ENCODE peak calls at places on chromosome 1, in ten cellular contexts. One of them, this sample, is unnamed.

GRCh38 chr1:12570291-12570690 is 47.7 kb downstream of the DHRS3 start:
- DNase-seq in transverse colon: no peak
- DNase-seq in stomach: no peak
- DNase-seq in cardiac fibroblast: no peak
- DNase-seq in heart right ventricle: no peak
- DNase-seq in bronchial epithelial cell: no peak
- DNase-seq in neuronal stem cell: no peak
- DNase-seq in lower lobe of right lung: no peak
- DNase-seq in cardiac muscle cell: no peak
- DNase-seq in fibroblast of lung: no peak
- DNase-seq in this sample: no peak

GRCh38 chr1:166432655-166433054 is 265.9 kb upstream of the FAM78B start:
- DNase-seq in transverse colon: no peak
- DNase-seq in stomach: no peak
- DNase-seq in cardiac fibroblast: no peak
- DNase-seq in heart right ventricle: no peak
- DNase-seq in bronchial epithelial cell: no peak
- DNase-seq in neuronal stem cell: no peak
- DNase-seq in lower lobe of right lung: no peak
- DNase-seq in cardiac muscle cell: no peak
- DNase-seq in fibroblast of lung: no peak
- DNase-seq in this sample: no peak

GRCh38 chr1:230456478-230456877 is 30.3 kb upstream of the PGBD5 start:
- DNase-seq in transverse colon: no peak
- DNase-seq in stomach: no peak
- DNase-seq in cardiac fibroblast: no peak
- DNase-seq in heart right ventricle: no peak
- DNase-seq in bronchial epithelial cell: no peak
- DNase-seq in neuronal stem cell: no peak
- DNase-seq in lower lobe of right lung: no peak
- DNase-seq in cardiac muscle cell: no peak
- DNase-seq in fibroblast of lung: no peak
- DNase-seq in this sample: no peak

GRCh38 chr1:185054365-185055060 is 9.2 kb downstream of the RNF2 start:
- DNase-seq in transverse colon: no peak
- DNase-seq in stomach: no peak
- DNase-seq in cardiac fibroblast: no peak
- DNase-seq in heart right ventricle: no peak
- DNase-seq in bronchial epithelial cell: no peak
- DNase-seq in neuronal stem cell: no peak
- DNase-seq in lower lobe of right lung: no peak
- DNase-seq in cardiac muscle cell: no peak
- DNase-seq in fibroblast of lung: no peak
- DNase-seq in this sample: no peak

GRCh38 chr1:157085416-157085815 is 14.2 kb downstream of the ETV3L start:
- DNase-seq in transverse colon: no peak
- DNase-seq in stomach: no peak
- DNase-seq in cardiac fibroblast: peak
- DNase-seq in heart right ventricle: no peak
- DNase-seq in bronchial epithelial cell: no peak
- DNase-seq in neuronal stem cell: no peak
- DNase-seq in lower lobe of right lung: no peak
- DNase-seq in cardiac muscle cell: no peak
- DNase-seq in fibroblast of lung: no peak
- DNase-seq in this sample: peak

GRCh38 chr1:118961156-118961555 is 27.0 kb downstream of the TBX15 start:
- DNase-seq in transverse colon: no peak
- DNase-seq in stomach: no peak
- DNase-seq in cardiac fibroblast: peak
- DNase-seq in heart right ventricle: no peak
- DNase-seq in bronchial epithelial cell: peak
- DNase-seq in neuronal stem cell: no peak
- DNase-seq in lower lobe of right lung: no peak
- DNase-seq in cardiac muscle cell: no peak
- DNase-seq in fibroblast of lung: no peak
- DNase-seq in this sample: peak

GRCh38 chr1:159924025-159924790 is 1.1 kb downstream of the TAGLN2 start:
- DNase-seq in transverse colon: peak
- DNase-seq in stomach: peak
- DNase-seq in cardiac fibroblast: peak
- DNase-seq in heart right ventricle: peak
- DNase-seq in bronchial epithelial cell: peak
- DNase-seq in neuronal stem cell: no peak
- DNase-seq in lower lobe of right lung: peak
- DNase-seq in cardiac muscle cell: no peak
- DNase-seq in fibroblast of lung: peak
- DNase-seq in this sample: peak

GRCh38 chr1:39992229-39992628 is 37.3 kb downstream of the MFSD2A start:
- DNase-seq in transverse colon: no peak
- DNase-seq in stomach: no peak
- DNase-seq in cardiac fibroblast: peak
- DNase-seq in heart right ventricle: no peak
- DNase-seq in bronchial epithelial cell: peak
- DNase-seq in neuronal stem cell: no peak
- DNase-seq in lower lobe of right lung: no peak
- DNase-seq in cardiac muscle cell: no peak
- DNase-seq in fibroblast of lung: peak
- DNase-seq in this sample: peak

GRCh38 chr1:77583483-77583882 is 99.0 kb downstream of the ZZZ3 start:
- DNase-seq in transverse colon: no peak
- DNase-seq in stomach: no peak
- DNase-seq in cardiac fibroblast: no peak
- DNase-seq in heart right ventricle: no peak
- DNase-seq in bronchial epithelial cell: no peak
- DNase-seq in neuronal stem cell: no peak
- DNase-seq in lower lobe of right lung: no peak
- DNase-seq in cardiac muscle cell: no peak
- DNase-seq in fibroblast of lung: no peak
- DNase-seq in this sample: no peak

DNA sequence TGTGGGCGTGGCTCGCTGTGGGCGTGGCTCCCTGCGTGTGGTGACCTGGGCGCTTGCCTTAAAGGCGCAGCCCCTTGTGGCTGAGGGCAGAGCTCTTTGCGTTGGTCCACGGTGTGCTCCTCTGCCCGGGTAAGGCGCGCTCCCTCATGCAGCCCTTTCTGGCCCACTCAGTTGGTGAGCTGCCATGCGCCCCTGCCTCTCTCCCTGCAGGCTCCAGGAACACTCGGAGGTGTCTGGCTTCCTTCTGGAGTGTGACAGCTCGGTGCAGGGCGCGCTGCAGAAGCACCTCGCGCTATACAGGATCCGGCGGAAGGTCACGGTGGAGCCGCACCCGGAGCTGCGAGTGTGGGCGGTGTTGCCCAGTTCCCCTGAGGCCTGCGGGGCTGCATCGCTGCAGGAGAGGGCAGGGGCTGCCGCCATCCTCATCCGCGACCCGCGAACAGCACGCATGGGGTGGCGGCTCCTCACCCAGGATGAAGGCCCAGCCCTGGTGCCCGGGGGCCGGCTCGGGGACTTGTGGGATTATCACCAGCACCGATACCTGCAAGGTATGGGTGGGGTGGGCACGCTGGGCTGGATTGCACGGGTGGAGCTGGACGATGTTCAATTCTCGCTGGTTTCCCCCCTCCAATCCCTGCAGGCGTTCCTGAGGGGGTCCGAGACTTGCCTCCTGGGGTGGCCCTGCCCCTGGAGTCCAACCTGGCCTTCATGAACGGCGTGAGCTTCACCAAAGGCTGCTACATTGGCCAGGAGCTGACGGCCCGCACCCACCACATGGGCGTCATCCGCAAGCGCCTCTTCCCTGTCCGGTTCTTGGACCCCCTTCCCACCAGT is 9.1 kb downstream of the IBA57 start:
- DNase-seq in transverse colon: no peak
- DNase-seq in stomach: no peak
- DNase-seq in cardiac fibroblast: no peak
- DNase-seq in heart right ventricle: no peak
- DNase-seq in bronchial epithelial cell: no peak
- DNase-seq in neuronal stem cell: no peak
- DNase-seq in lower lobe of right lung: peak
- DNase-seq in cardiac muscle cell: no peak
- DNase-seq in fibroblast of lung: no peak
- DNase-seq in this sample: peak
- H3K4me3 ChIP-seq in transverse colon: no peak
- H3K4me3 ChIP-seq in stomach: no peak
- H3K4me3 ChIP-seq in cardiac fibroblast: no peak
- H3K4me3 ChIP-seq in heart right ventricle: no peak
- H3K4me3 ChIP-seq in bronchial epithelial cell: no peak
- H3K4me3 ChIP-seq in neuronal stem cell: no peak
- H3K4me3 ChIP-seq in lower lobe of right lung: no peak
- H3K4me3 ChIP-seq in cardiac muscle cell: no peak
- H3K4me3 ChIP-seq in fibroblast of lung: no peak
- H3K4me3 ChIP-seq in this sample: no peak

GRCh38 chr1:16978589-16979474 is 1.6 kb downstream of the MFAP2 start:
- DNase-seq in transverse colon: peak
- DNase-seq in stomach: no peak
- DNase-seq in cardiac fibroblast: peak
- DNase-seq in heart right ventricle: peak
- DNase-seq in bronchial epithelial cell: no peak
- DNase-seq in neuronal stem cell: no peak
- DNase-seq in lower lobe of right lung: no peak
- DNase-seq in cardiac muscle cell: no peak
- DNase-seq in fibroblast of lung: peak
- DNase-seq in this sample: peak
- H3K4me3 ChIP-seq in transverse colon: no peak
- H3K4me3 ChIP-seq in stomach: peak
- H3K4me3 ChIP-seq in cardiac fibroblast: peak
- H3K4me3 ChIP-seq in heart right ventricle: peak
- H3K4me3 ChIP-seq in bronchial epithelial cell: peak
- H3K4me3 ChIP-seq in neuronal stem cell: peak
- H3K4me3 ChIP-seq in lower lobe of right lung: peak
- H3K4me3 ChIP-seq in cardiac muscle cell: no peak
- H3K4me3 ChIP-seq in fibroblast of lung: peak
- H3K4me3 ChIP-seq in this sample: peak

GRCh38 chr1:155472491-155472890 is 90.1 kb downstream of the ASH1L start:
- DNase-seq in transverse colon: no peak
- DNase-seq in stomach: no peak
- DNase-seq in cardiac fibroblast: no peak
- DNase-seq in heart right ventricle: no peak
- DNase-seq in bronchial epithelial cell: no peak
- DNase-seq in neuronal stem cell: no peak
- DNase-seq in lower lobe of right lung: no peak
- DNase-seq in cardiac muscle cell: no peak
- DNase-seq in fibroblast of lung: no peak
- DNase-seq in this sample: no peak
- H3K4me3 ChIP-seq in transverse colon: no peak
- H3K4me3 ChIP-seq in stomach: no peak
- H3K4me3 ChIP-seq in cardiac fibroblast: no peak
- H3K4me3 ChIP-seq in heart right ventricle: no peak
- H3K4me3 ChIP-seq in bronchial epithelial cell: no peak
- H3K4me3 ChIP-seq in neuronal stem cell: no peak
- H3K4me3 ChIP-seq in lower lobe of right lung: no peak
- H3K4me3 ChIP-seq in cardiac muscle cell: no peak
- H3K4me3 ChIP-seq in fibroblast of lung: no peak
- H3K4me3 ChIP-seq in this sample: no peak

GRCh38 chr1:27614625-27615344 is 10.8 kb upstream of the AHDC1 start:
- DNase-seq in transverse colon: no peak
- DNase-seq in stomach: no peak
- DNase-seq in cardiac fibroblast: no peak
- DNase-seq in heart right ventricle: no peak
- DNase-seq in bronchial epithelial cell: no peak
- DNase-seq in neuronal stem cell: no peak
- DNase-seq in lower lobe of right lung: no peak
- DNase-seq in cardiac muscle cell: peak
- DNase-seq in fibroblast of lung: no peak
- DNase-seq in this sample: no peak
- H3K4me3 ChIP-seq in transverse colon: no peak
- H3K4me3 ChIP-seq in stomach: no peak
- H3K4me3 ChIP-seq in cardiac fibroblast: no peak
- H3K4me3 ChIP-seq in heart right ventricle: no peak
- H3K4me3 ChIP-seq in bronchial epithelial cell: no peak
- H3K4me3 ChIP-seq in neuronal stem cell: peak
- H3K4me3 ChIP-seq in lower lobe of right lung: no peak
- H3K4me3 ChIP-seq in cardiac muscle cell: peak
- H3K4me3 ChIP-seq in fibroblast of lung: no peak
- H3K4me3 ChIP-seq in this sample: no peak

GRCh38 chr1:20735581-20736111 is 3.1 kb upstream of the SH2D5 start:
- DNase-seq in transverse colon: no peak
- DNase-seq in stomach: no peak
- DNase-seq in cardiac fibroblast: peak
- DNase-seq in heart right ventricle: no peak
- DNase-seq in bronchial epithelial cell: peak
- DNase-seq in neuronal stem cell: no peak
- DNase-seq in lower lobe of right lung: no peak
- DNase-seq in cardiac muscle cell: no peak
- DNase-seq in fibroblast of lung: peak
- DNase-seq in this sample: peak

GRCh38 chr1:20732588-20733360 is at the start of gene SH2D5:
- DNase-seq in transverse colon: peak
- DNase-seq in stomach: peak
- DNase-seq in cardiac fibroblast: peak
- DNase-seq in heart right ventricle: peak
- DNase-seq in bronchial epithelial cell: peak
- DNase-seq in neuronal stem cell: peak
- DNase-seq in lower lobe of right lung: no peak
- DNase-seq in cardiac muscle cell: peak
- DNase-seq in fibroblast of lung: peak
- DNase-seq in this sample: peak

GRCh38 chr1:20731057-20731991 is 1.2 kb downstream of the SH2D5 start:
- DNase-seq in transverse colon: no peak
- DNase-seq in stomach: no peak
- DNase-seq in cardiac fibroblast: no peak
- DNase-seq in heart right ventricle: no peak
- DNase-seq in bronchial epithelial cell: no peak
- DNase-seq in neuronal stem cell: no peak
- DNase-seq in lower lobe of right lung: no peak
- DNase-seq in cardiac muscle cell: peak
- DNase-seq in fibroblast of lung: no peak
- DNase-seq in this sample: no peak

GRCh38 chr1:20732071-20732587 is 374 bp downstream of the SH2D5 start:
- DNase-seq in transverse colon: peak
- DNase-seq in stomach: peak
- DNase-seq in cardiac fibroblast: peak
- DNase-seq in heart right ventricle: no peak
- DNase-seq in bronchial epithelial cell: peak
- DNase-seq in neuronal stem cell: peak
- DNase-seq in lower lobe of right lung: no peak
- DNase-seq in cardiac muscle cell: peak
- DNase-seq in fibroblast of lung: peak
- DNase-seq in this sample: peak

GRCh38 chr1:20733361-20733975 is 965 bp upstream of the SH2D5 start:
- DNase-seq in transverse colon: no peak
- DNase-seq in stomach: no peak
- DNase-seq in cardiac fibroblast: no peak
- DNase-seq in heart right ventricle: no peak
- DNase-seq in bronchial epithelial cell: no peak
- DNase-seq in neuronal stem cell: no peak
- DNase-seq in lower lobe of right lung: no peak
- DNase-seq in cardiac muscle cell: no peak
- DNase-seq in fibroblast of lung: no peak
- DNase-seq in this sample: no peak
- H3K4me3 ChIP-seq in transverse colon: no peak
- H3K4me3 ChIP-seq in stomach: peak
- H3K4me3 ChIP-seq in cardiac fibroblast: no peak
- H3K4me3 ChIP-seq in heart right ventricle: peak
- H3K4me3 ChIP-seq in bronchial epithelial cell: no peak
- H3K4me3 ChIP-seq in neuronal stem cell: no peak
- H3K4me3 ChIP-seq in lower lobe of right lung: peak
- H3K4me3 ChIP-seq in cardiac muscle cell: no peak
- H3K4me3 ChIP-seq in fibroblast of lung: no peak
- H3K4me3 ChIP-seq in this sample: no peak